ENCODE peak calls at places on chromosomes 4 and X, in seven cellular contexts. One of them, this sample, is unnamed.

GRCh38 chr4:68326146-68326545 is 23.7 kb downstream of the YTHDC1 start:
- DNase-seq in OCI-LY7: no peak
- DNase-seq in IMR-90: no peak
- DNase-seq in body of pancreas: no peak
- DNase-seq in brain microvascular endothelial cell: no peak
- DNase-seq in HepG2: no peak
- DNase-seq in ascending aorta: no peak
- DNase-seq in this sample: no peak

GRCh38 chrX:15405846-15406245 is 21.6 kb upstream of the VEGFD start:
- DNase-seq in OCI-LY7: no peak
- DNase-seq in IMR-90: no peak
- DNase-seq in body of pancreas: no peak
- DNase-seq in brain microvascular endothelial cell: no peak
- DNase-seq in HepG2: no peak
- DNase-seq in ascending aorta: no peak
- DNase-seq in this sample: no peak

GRCh38 chr4:16785800-16786527 is 112.5 kb downstream of the LDB2 start:
- DNase-seq in OCI-LY7: no peak
- DNase-seq in IMR-90: peak; percentile 76
- DNase-seq in body of pancreas: no peak
- DNase-seq in brain microvascular endothelial cell: peak; percentile 40
- DNase-seq in HepG2: no peak
- DNase-seq in ascending aorta: no peak
- DNase-seq in this sample: no peak

GRCh38 chrX:67724359-67725110 is 180.7 kb downstream of the AR start:
- DNase-seq in OCI-LY7: no peak
- DNase-seq in IMR-90: no peak
- DNase-seq in body of pancreas: no peak
- DNase-seq in brain microvascular endothelial cell: no peak
- DNase-seq in HepG2: no peak
- DNase-seq in ascending aorta: no peak
- DNase-seq in this sample: no peak

GRCh38 chr4:3408793-3409330 is 32.9 kb upstream of the HGFAC start:
- DNase-seq in OCI-LY7: no peak
- DNase-seq in IMR-90: no peak
- DNase-seq in body of pancreas: no peak
- DNase-seq in brain microvascular endothelial cell: no peak
- DNase-seq in HepG2: no peak
- DNase-seq in ascending aorta: peak; percentile 50
- DNase-seq in this sample: no peak

GRCh38 chrX:115948018-115948923 is 222.3 kb upstream of the AGTR2 start:
- DNase-seq in OCI-LY7: no peak
- DNase-seq in IMR-90: peak; percentile 8
- DNase-seq in body of pancreas: peak; percentile 42
- DNase-seq in brain microvascular endothelial cell: no peak
- DNase-seq in HepG2: peak; percentile 47
- DNase-seq in ascending aorta: no peak
- DNase-seq in this sample: no peak

GRCh38 chr4:176744091-176744490 is 48.6 kb downstream of the VEGFC start:
- DNase-seq in OCI-LY7: no peak
- DNase-seq in IMR-90: peak; percentile 65
- DNase-seq in body of pancreas: no peak
- DNase-seq in brain microvascular endothelial cell: no peak
- DNase-seq in HepG2: no peak
- DNase-seq in ascending aorta: no peak
- DNase-seq in this sample: no peak

GRCh38 chr4:144655491-144655890 is 9.5 kb downstream of the HHIP start:
- DNase-seq in OCI-LY7: no peak
- DNase-seq in IMR-90: peak; percentile 74
- DNase-seq in body of pancreas: no peak
- DNase-seq in brain microvascular endothelial cell: no peak
- DNase-seq in HepG2: no peak
- DNase-seq in ascending aorta: no peak
- DNase-seq in this sample: no peak

GRCh38 chr4:67687639-67688038 is 13.3 kb downstream of the UBA6 start:
- DNase-seq in OCI-LY7: no peak
- DNase-seq in IMR-90: peak; percentile 79
- DNase-seq in body of pancreas: no peak
- DNase-seq in brain microvascular endothelial cell: peak; percentile 28
- DNase-seq in HepG2: no peak
- DNase-seq in ascending aorta: no peak
- DNase-seq in this sample: peak; percentile 42

GRCh38 chr4:118964891-118965411 is 76.3 kb downstream of the SYNPO2 start:
- DNase-seq in OCI-LY7: no peak
- DNase-seq in IMR-90: peak; percentile 70
- DNase-seq in body of pancreas: no peak
- DNase-seq in brain microvascular endothelial cell: peak; percentile 47
- DNase-seq in HepG2: no peak
- DNase-seq in ascending aorta: no peak
- DNase-seq in this sample: no peak

GRCh38 chrX:21940356-21940829 is at the start of gene SMS:
- DNase-seq in OCI-LY7: peak; percentile 61
- DNase-seq in IMR-90: peak; percentile 75
- DNase-seq in body of pancreas: peak; percentile 79
- DNase-seq in brain microvascular endothelial cell: peak; percentile 42
- DNase-seq in HepG2: peak; percentile 32
- DNase-seq in ascending aorta: peak; percentile 88
- DNase-seq in this sample: peak; percentile 26

GRCh38 chr4:179307297-179308136 is 1865.3 kb upstream of the AGA start:
- DNase-seq in OCI-LY7: peak; percentile 55
- DNase-seq in IMR-90: peak; percentile 23
- DNase-seq in body of pancreas: peak; percentile 53
- DNase-seq in brain microvascular endothelial cell: peak; percentile 40
- DNase-seq in HepG2: peak; percentile 24
- DNase-seq in ascending aorta: no peak
- DNase-seq in this sample: peak; percentile 13

GRCh38 chrX:23637187-23637586 is 30.1 kb upstream of the PRDX4 start:
- DNase-seq in OCI-LY7: no peak
- DNase-seq in IMR-90: no peak
- DNase-seq in body of pancreas: no peak
- DNase-seq in brain microvascular endothelial cell: no peak
- DNase-seq in HepG2: no peak
- DNase-seq in ascending aorta: no peak
- DNase-seq in this sample: no peak

GRCh38 chr4:94598758-94599157 is 147.0 kb downstream of the PDLIM5 start:
- DNase-seq in OCI-LY7: no peak
- DNase-seq in IMR-90: no peak
- DNase-seq in body of pancreas: no peak
- DNase-seq in brain microvascular endothelial cell: no peak
- DNase-seq in HepG2: no peak
- DNase-seq in ascending aorta: no peak
- DNase-seq in this sample: no peak

GRCh38 chrX:356385-357034 is 30.2 kb downstream of the PPP2R3B start:
- DNase-seq in OCI-LY7: no peak
- DNase-seq in IMR-90: peak; percentile 64
- DNase-seq in body of pancreas: no peak
- DNase-seq in brain microvascular endothelial cell: no peak
- DNase-seq in HepG2: no peak
- DNase-seq in ascending aorta: no peak
- DNase-seq in this sample: peak; percentile 8

GRCh38 chr4:165970703-165971420 is 97.8 kb downstream of the TLL1 start:
- DNase-seq in OCI-LY7: no peak
- DNase-seq in IMR-90: no peak
- DNase-seq in body of pancreas: no peak
- DNase-seq in brain microvascular endothelial cell: no peak
- DNase-seq in HepG2: no peak
- DNase-seq in ascending aorta: no peak
- DNase-seq in this sample: no peak

GRCh38 chr4:99648321-99648720 is 9.3 kb downstream of the C4orf54 start:
- DNase-seq in OCI-LY7: no peak
- DNase-seq in IMR-90: no peak
- DNase-seq in body of pancreas: no peak
- DNase-seq in brain microvascular endothelial cell: no peak
- DNase-seq in HepG2: no peak
- DNase-seq in ascending aorta: no peak
- DNase-seq in this sample: no peak

GRCh38 chr4:3322059-3322550 is 29.3 kb downstream of the RGS12 start:
- DNase-seq in OCI-LY7: no peak
- DNase-seq in IMR-90: peak; percentile 46
- DNase-seq in body of pancreas: no peak
- DNase-seq in brain microvascular endothelial cell: peak; percentile 27
- DNase-seq in HepG2: no peak
- DNase-seq in ascending aorta: no peak
- DNase-seq in this sample: no peak

GRCh38 chrX:69163936-69164741 is 1.1 kb downstream of the PJA1 start:
- DNase-seq in OCI-LY7: peak; percentile 41
- DNase-seq in IMR-90: no peak
- DNase-seq in body of pancreas: peak; percentile 48
- DNase-seq in brain microvascular endothelial cell: peak; percentile 14
- DNase-seq in HepG2: no peak
- DNase-seq in ascending aorta: peak; percentile 65
- DNase-seq in this sample: no peak

GRCh38 chr4:152824561-152824960 is 44.8 kb downstream of the ARFIP1 start:
- DNase-seq in OCI-LY7: no peak
- DNase-seq in IMR-90: no peak
- DNase-seq in body of pancreas: no peak
- DNase-seq in brain microvascular endothelial cell: no peak
- DNase-seq in HepG2: no peak
- DNase-seq in ascending aorta: no peak
- DNase-seq in this sample: no peak

GRCh38 chr4:26576171-26576829 is 7.6 kb upstream of the TBC1D19 start:
- DNase-seq in OCI-LY7: no peak
- DNase-seq in IMR-90: peak; percentile 62
- DNase-seq in body of pancreas: peak; percentile 21
- DNase-seq in brain microvascular endothelial cell: peak; percentile 33
- DNase-seq in HepG2: peak; percentile 34
- DNase-seq in ascending aorta: no peak
- DNase-seq in this sample: no peak

GRCh38 chr4:79673898-79674297 is 265.9 kb upstream of the GK2 start:
- DNase-seq in OCI-LY7: no peak
- DNase-seq in IMR-90: no peak
- DNase-seq in body of pancreas: no peak
- DNase-seq in brain microvascular endothelial cell: no peak
- DNase-seq in HepG2: no peak
- DNase-seq in ascending aorta: no peak
- DNase-seq in this sample: no peak

GRCh38 chr4:60657802-60658201 is 542.3 kb upstream of the ADGRL3 start:
- DNase-seq in OCI-LY7: no peak
- DNase-seq in IMR-90: peak; percentile 13
- DNase-seq in body of pancreas: no peak
- DNase-seq in brain microvascular endothelial cell: no peak
- DNase-seq in HepG2: no peak
- DNase-seq in ascending aorta: no peak
- DNase-seq in this sample: no peak

DNA sequence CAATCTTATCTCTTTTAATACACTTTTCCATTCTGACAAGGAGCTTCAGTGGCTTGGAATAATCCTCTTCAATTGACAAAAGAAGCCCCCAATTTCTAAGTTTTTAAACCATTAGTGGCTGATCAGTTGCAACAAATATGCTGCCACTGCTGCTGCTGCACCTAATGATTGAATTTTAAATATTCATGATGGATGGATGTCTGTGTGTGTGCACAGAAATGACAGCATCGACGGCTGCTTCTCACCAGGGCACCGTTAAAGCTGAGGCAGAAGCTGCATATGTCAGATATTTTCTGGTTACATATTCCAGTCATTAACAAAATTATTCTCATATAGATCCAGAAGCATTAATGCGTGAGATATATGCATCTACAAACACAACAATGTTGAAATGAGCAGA is 182.4 kb downstream of the MGST2 start:
- DNase-seq in OCI-LY7: no peak
- DNase-seq in IMR-90: no peak
- DNase-seq in body of pancreas: no peak
- DNase-seq in brain microvascular endothelial cell: no peak
- DNase-seq in HepG2: no peak
- DNase-seq in ascending aorta: no peak
- DNase-seq in this sample: no peak
- H3K27ac ChIP-seq in OCI-LY7: no peak overlapping the region
- H3K27ac ChIP-seq in IMR-90: no peak overlapping the region
- H3K27ac ChIP-seq in body of pancreas: no peak overlapping the region
- H3K27ac ChIP-seq in brain microvascular endothelial cell: no peak overlapping the region
- H3K27ac ChIP-seq in HepG2: no peak overlapping the region
- H3K27ac ChIP-seq in ascending aorta: no peak overlapping the region
- H3K27ac ChIP-seq in this sample: no peak overlapping the region

DNA sequence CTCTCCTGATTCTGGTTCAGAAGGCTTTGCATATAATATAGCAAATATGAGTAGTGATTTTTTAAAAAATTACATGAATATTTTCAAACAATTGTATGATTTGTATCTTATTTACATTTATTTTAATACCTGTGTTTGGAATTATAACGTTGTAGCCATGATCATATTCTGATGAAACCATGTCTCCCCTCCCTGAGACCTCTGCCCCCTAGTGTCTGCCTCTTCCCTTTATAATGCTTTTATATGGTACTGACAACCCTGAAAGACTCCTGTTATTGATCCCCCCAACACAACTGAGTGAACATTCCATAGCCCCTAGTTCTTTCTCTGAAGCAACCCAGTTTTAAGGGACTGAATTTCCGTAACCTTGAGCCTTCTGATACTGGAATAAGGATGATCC is 187.4 kb downstream of the SOX3 start:
- DNase-seq in OCI-LY7: no peak
- DNase-seq in IMR-90: no peak
- DNase-seq in body of pancreas: no peak
- DNase-seq in brain microvascular endothelial cell: no peak
- DNase-seq in HepG2: no peak
- DNase-seq in ascending aorta: no peak
- DNase-seq in this sample: no peak
- TF ChIP-seq CTCF in OCI-LY7: no peak
- TF ChIP-seq CTCF in IMR-90: no peak
- TF ChIP-seq CTCF in body of pancreas: no peak
- TF ChIP-seq CTCF in brain microvascular endothelial cell: no peak
- TF ChIP-seq CTCF in HepG2: no peak
- TF ChIP-seq CTCF in ascending aorta: no peak
- TF ChIP-seq CTCF in this sample: no peak

DNA sequence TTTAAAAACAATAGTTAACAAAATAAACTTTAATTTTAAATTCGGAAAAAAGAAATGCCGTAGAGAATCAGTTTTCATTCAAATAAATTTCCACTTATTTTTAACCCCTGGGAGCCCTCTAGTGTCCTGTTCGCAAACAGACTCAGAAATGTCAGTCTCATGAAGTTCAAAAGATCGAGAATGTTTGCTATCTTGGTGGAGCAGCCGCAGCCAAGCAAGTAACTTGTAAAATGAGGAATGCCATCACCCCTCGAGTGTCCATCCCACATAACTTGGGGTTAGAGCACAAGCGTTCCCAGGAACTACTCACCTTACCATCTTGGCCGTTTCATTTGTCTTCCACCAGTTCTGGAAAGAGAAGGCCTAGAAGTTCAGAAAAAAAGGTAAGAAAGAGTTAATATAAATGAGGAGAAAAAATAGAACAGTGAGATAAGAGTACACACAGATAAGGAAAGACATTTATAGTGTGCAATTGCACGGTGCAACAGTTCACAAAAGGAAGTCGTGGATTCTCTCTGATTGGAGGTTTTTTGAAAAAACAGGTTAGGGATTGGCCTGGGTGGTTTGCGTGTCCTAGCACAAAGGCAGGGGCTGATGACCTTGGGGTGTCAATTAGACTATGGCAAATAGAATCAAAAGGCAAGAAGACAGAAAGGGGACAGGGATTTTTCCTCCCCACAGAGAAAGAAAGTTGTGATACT is at the start of gene GASK1B:
- DNase-seq in OCI-LY7: peak; percentile 29
- DNase-seq in IMR-90: peak; percentile 64
- DNase-seq in body of pancreas: peak; percentile 60
- DNase-seq in brain microvascular endothelial cell: peak; percentile 69
- DNase-seq in HepG2: peak; percentile 81
- DNase-seq in ascending aorta: no peak
- DNase-seq in this sample: peak; percentile 18
- H3K4me3 ChIP-seq in OCI-LY7: no peak within 1 kb of the TSS
- H3K4me3 ChIP-seq in IMR-90: peak within 1 kb of the TSS; percentile 30
- H3K4me3 ChIP-seq in body of pancreas: peak within 1 kb of the TSS; percentile 1
- H3K4me3 ChIP-seq in brain microvascular endothelial cell: peak within 1 kb of the TSS; percentile 47
- H3K4me3 ChIP-seq in HepG2: peak within 1 kb of the TSS; percentile 78
- H3K4me3 ChIP-seq in ascending aorta: peak within 1 kb of the TSS; percentile 88
- H3K4me3 ChIP-seq in this sample: peak within 1 kb of the TSS; percentile 53

GRCh38 chr4:137678796-137679195 is 146.5 kb upstream of the PCDH18 start:
- DNase-seq in OCI-LY7: no peak
- DNase-seq in IMR-90: peak; percentile 81
- DNase-seq in body of pancreas: no peak
- DNase-seq in brain microvascular endothelial cell: peak; percentile 15
- DNase-seq in HepG2: no peak
- DNase-seq in ascending aorta: no peak
- DNase-seq in this sample: no peak
- H3K27ac ChIP-seq in OCI-LY7: no peak overlapping the region
- H3K27ac ChIP-seq in IMR-90: no peak overlapping the region
- H3K27ac ChIP-seq in body of pancreas: no peak overlapping the region
- H3K27ac ChIP-seq in brain microvascular endothelial cell: no peak overlapping the region
- H3K27ac ChIP-seq in HepG2: no peak overlapping the region
- H3K27ac ChIP-seq in ascending aorta: no peak overlapping the region
- H3K27ac ChIP-seq in this sample: no peak overlapping the region